ENCODE peak calls at places on chromosomes 4 and X, in six cellular contexts. P is HEK293T, D is GM12878, V is K562, F is IMR-90, Q is HepG2. B is an unnamed sample.
A peak's percentile ranks its signal among the peaks of the same experiment; 100 is the strongest.

GRCh38 chrX:148960060-148960459 is 459.6 kb downstream of the AFF2 start:
- DNase-seq in P (no peak), D (no peak), V (no peak), F (no peak), Q (no peak), B (no peak)

GRCh38 chr4:139934336-139934735 is 219.6 kb downstream of the MAML3 start:
- DNase-seq in P (no peak), D (no peak), V (no peak), F (peak; percentile 48), Q (no peak), B (no peak)

GRCh38 chr4:177187371-177187770 is 122.3 kb upstream of the NEIL3 start:
- DNase-seq in P (no peak), D (no peak), V (no peak), F (peak; percentile 53), Q (no peak), B (no peak)

GRCh38 chr4:109171098-109171497 is 131.4 kb downstream of the COL25A1 start:
- DNase-seq in P (no peak), D (no peak), V (no peak), F (no peak), Q (no peak), B (no peak)

GRCh38 chrX:49761481-49761880 is 65.7 kb upstream of the PAGE1 start:
- DNase-seq in P (peak; percentile 43), D (no peak), V (peak; percentile 24), F (peak; percentile 12), Q (peak; percentile 23), B (peak; percentile 3)

GRCh38 chr4:127965803-127966175 is 583 bp downstream of the ABHD18 start:
- DNase-seq in P (peak; percentile 34), D (peak; percentile 21), V (peak; percentile 49), F (peak; percentile 20), Q (peak; percentile 73), B (peak; percentile 42)

GRCh38 chr4:129362685-129363274 is 266.8 kb downstream of the C4orf33 start:
- DNase-seq in P (peak; percentile 61), D (peak; percentile 13), V (peak; percentile 56), F (peak; percentile 60), Q (peak; percentile 50), B (peak; percentile 31)

GRCh38 chr4:2472187-2472586 is 3.3 kb downstream of the RNF4 start:
- DNase-seq in P (no peak), D (no peak), V (no peak), F (peak; percentile 54), Q (no peak), B (no peak)

GRCh38 chr4:97121493-97121892 is 1021.8 kb downstream of the STPG2 start:
- DNase-seq in P (no peak), D (no peak), V (no peak), F (no peak), Q (no peak), B (no peak)

DNA sequence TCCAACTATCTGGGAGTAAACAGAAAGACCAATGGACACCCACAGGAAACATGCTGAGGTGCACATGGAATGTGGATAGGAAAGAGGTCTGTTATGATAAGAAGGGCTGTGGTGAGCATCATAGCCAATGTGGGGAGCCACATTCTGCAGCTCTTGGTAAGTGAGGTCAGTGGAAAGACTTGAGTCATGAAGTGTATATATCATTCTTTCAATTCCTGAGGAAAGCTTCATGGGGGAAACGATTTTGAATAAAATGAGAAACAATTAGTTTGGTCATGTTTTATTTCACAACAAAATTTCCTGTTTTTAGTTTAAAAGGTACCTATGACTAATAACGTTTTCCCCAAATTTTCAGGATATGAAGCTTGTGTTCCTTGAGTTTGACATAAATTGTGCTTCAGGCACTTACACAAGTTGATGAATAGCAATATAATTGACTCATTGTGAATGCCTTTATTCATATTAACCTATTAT is 41.4 kb upstream of the RASSF6 start:
- DNase-seq in P (no peak), D (no peak), V (peak; percentile 36), F (peak; percentile 99), Q (no peak), B (no peak)
- TF ChIP-seq BHLHE40 in P (no peak), D (no peak), V (no peak), F (peak; percentile 78), Q (no peak), B (no peak)

GRCh38 chr4:72858328-72858727 is 211.2 kb downstream of the COX18 start:
- DNase-seq in P (no peak), D (no peak), V (no peak), F (peak; percentile 79), Q (no peak), B (no peak)
- TF ChIP-seq BHLHE40 in P (no peak), D (no peak), V (no peak), F (no peak), Q (no peak), B (no peak)

GRCh38 chrX:31423575-31424284 is 351.9 kb upstream of the FTHL17 start:
- DNase-seq in P (peak; percentile 50), D (no peak), V (peak; percentile 7), F (peak; percentile 62), Q (peak; percentile 15), B (peak; percentile 17)
- TF ChIP-seq BHLHE40 in P (no peak), D (no peak), V (no peak), F (no peak), Q (no peak), B (no peak)

DNA sequence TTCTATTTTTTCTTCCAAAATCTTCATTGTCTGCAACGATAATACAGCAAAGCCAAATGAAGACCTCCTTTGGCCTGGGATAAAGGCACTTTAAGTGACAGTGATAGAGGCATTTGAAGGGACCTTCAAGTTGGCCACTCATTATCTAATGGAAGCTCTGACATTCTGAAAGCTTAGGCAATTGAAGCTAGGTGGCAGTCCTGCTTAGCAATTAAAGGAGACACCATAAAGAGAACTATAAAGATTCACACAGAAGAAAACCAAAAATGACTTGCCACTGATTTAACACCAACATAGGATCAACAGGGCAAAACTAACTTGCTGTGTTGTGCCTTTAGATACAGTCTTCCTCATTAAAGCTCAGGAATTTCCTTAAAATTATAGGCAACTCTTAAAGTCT is 103.3 kb upstream of the TSPAN7 start:
- DNase-seq in P (no peak), D (no peak), V (no peak), F (no peak), Q (no peak), B (no peak)
- TF ChIP-seq BHLHE40 in P (no peak), D (no peak), V (no peak), F (no peak), Q (no peak), B (no peak)

DNA sequence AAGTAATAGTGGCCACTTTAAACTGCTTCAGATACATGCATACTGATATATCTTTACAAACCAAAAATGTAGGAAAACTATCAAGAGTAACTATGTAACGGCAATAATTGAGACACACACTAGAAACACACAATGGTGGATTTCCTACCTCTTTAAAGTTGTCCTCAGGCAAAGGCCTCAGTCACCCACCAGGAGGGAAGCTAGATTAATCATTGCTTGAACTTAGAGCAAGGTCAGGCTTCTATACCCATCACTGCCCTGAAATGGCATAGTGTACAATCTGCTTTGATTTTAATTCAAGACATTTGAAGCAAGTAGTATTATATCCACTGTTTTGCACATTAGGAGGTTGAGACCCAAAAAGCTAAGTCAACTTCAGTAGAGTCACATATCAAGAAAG is 110.9 kb downstream of the AREG start:
- DNase-seq in P (no peak), D (no peak), V (no peak), F (no peak), Q (no peak), B (no peak)
- TF ChIP-seq BHLHE40 in P (no peak), D (no peak), V (no peak), F (no peak), Q (no peak), B (no peak)

GRCh38 chr4:16443504-16444088 is 217.3 kb upstream of the TAPT1 start:
- DNase-seq in P (peak; percentile 47), D (no peak), V (peak; percentile 33), F (peak; percentile 52), Q (peak; percentile 30), B (peak; percentile 27)

GRCh38 chr4:16450031-16450430 is 223.8 kb upstream of the TAPT1 start:
- DNase-seq in P (no peak), D (no peak), V (no peak), F (no peak), Q (no peak), B (no peak)

GRCh38 chr4:16449381-16449780 is 223.1 kb upstream of the TAPT1 start:
- DNase-seq in P (no peak), D (no peak), V (no peak), F (no peak), Q (no peak), B (no peak)

GRCh38 chr4:16450724-16451123 is 224.5 kb upstream of the TAPT1 start:
- DNase-seq in P (no peak), D (no peak), V (no peak), F (no peak), Q (no peak), B (no peak)

DNA sequence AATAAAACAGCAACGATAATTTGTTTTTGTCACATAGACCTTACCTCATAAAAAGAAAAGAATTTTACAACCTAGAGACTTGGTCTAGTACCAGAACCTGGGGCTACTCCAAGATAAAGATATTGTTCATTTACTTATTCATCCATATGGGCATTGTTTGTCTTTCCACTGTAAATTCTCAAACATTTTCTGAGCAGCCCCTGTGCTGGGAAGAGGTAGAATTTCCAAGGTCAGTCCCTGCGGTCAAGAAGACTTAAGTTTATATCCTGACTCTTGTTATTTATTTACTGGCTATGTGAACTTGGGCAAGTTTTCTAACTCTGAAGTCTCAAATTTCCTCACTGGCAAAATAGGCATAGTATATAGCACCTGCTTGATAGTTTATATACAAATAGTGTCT is 222.0 kb upstream of the TAPT1 start:
- DNase-seq in P (no peak), D (no peak), V (no peak), F (no peak), Q (no peak), B (no peak)
- TF ChIP-seq BHLHE40 in P (no peak), D (no peak), V (no peak), F (no peak), Q (no peak), B (no peak)

GRCh38 chr4:124429746-124430250 is 282.7 kb downstream of the ANKRD50 start:
- DNase-seq in P (no peak), D (no peak), V (no peak), F (no peak), Q (no peak), B (no peak)
- TF ChIP-seq BHLHE40 in P (no peak), D (no peak), V (no peak), F (no peak), Q (no peak), B (no peak)

GRCh38 chr4:4680758-4681157 is 138.9 kb upstream of the STX18 start:
- DNase-seq in P (no peak), D (no peak), V (no peak), F (no peak), Q (peak; percentile 32), B (no peak)

GRCh38 chr4:4675636-4676035 is 133.8 kb upstream of the STX18 start:
- DNase-seq in P (no peak), D (no peak), V (no peak), F (no peak), Q (no peak), B (no peak)

GRCh38 chr4:4675051-4675581 is 133.3 kb upstream of the STX18 start:
- DNase-seq in P (no peak), D (no peak), V (no peak), F (no peak), Q (no peak), B (no peak)

GRCh38 chr4:4680243-4680642 is 138.4 kb upstream of the STX18 start:
- DNase-seq in P (no peak), D (no peak), V (no peak), F (no peak), Q (no peak), B (no peak)

GRCh38 chr4:4677825-4678522 is 136.1 kb upstream of the STX18 start:
- DNase-seq in P (peak; percentile 48), D (no peak), V (peak; percentile 29), F (peak; percentile 59), Q (no peak), B (peak; percentile 14)
- TF ChIP-seq BHLHE40 in P (no peak), D (no peak), V (no peak), F (no peak), Q (no peak), B (no peak)

GRCh38 chr4:68577590-68577989 is 1.5 kb upstream of the UGT2B17 start:
- DNase-seq in P (no peak), D (no peak), V (no peak), F (no peak), Q (no peak), B (no peak)
- TF ChIP-seq BHLHE40 in P (no peak), D (no peak), V (no peak), F (no peak), Q (no peak), B (no peak)

B was measured in A549.